ENCODE peak calls at places on chromosomes 1 and 21, in eight cellular contexts. One of them, this sample, is unnamed.

GRCh38 chr1:241612533-241613505 is 27.4 kb downstream of the CHML start:
- DNase-seq in prostate gland: no peak
- DNase-seq in heart left ventricle: no peak
- DNase-seq in adrenal gland: no peak
- DNase-seq in IMR-90: peak; percentile 97
- DNase-seq in body of pancreas: no peak
- DNase-seq in ovary: no peak
- DNase-seq in suprapubic skin: no peak
- DNase-seq in this sample: no peak

GRCh38 chr1:34688358-34688757 is 66.5 kb upstream of the GJB5 start:
- DNase-seq in prostate gland: no peak
- DNase-seq in heart left ventricle: no peak
- DNase-seq in adrenal gland: no peak
- DNase-seq in IMR-90: no peak
- DNase-seq in body of pancreas: no peak
- DNase-seq in ovary: no peak
- DNase-seq in suprapubic skin: no peak
- DNase-seq in this sample: no peak

GRCh38 chr1:184945034-184945433 is 29.3 kb downstream of the NIBAN1 start:
- DNase-seq in prostate gland: no peak
- DNase-seq in heart left ventricle: no peak
- DNase-seq in adrenal gland: no peak
- DNase-seq in IMR-90: no peak
- DNase-seq in body of pancreas: no peak
- DNase-seq in ovary: no peak
- DNase-seq in suprapubic skin: no peak
- DNase-seq in this sample: no peak

GRCh38 chr1:41955461-41956159 is 36.9 kb upstream of the HIVEP3 start:
- DNase-seq in prostate gland: no peak
- DNase-seq in heart left ventricle: no peak
- DNase-seq in adrenal gland: no peak
- DNase-seq in IMR-90: peak; percentile 86
- DNase-seq in body of pancreas: no peak
- DNase-seq in ovary: no peak
- DNase-seq in suprapubic skin: no peak
- DNase-seq in this sample: no peak

GRCh38 chr1:151131832-151132675 is 14.4 kb downstream of the SEMA6C start:
- DNase-seq in prostate gland: no peak
- DNase-seq in heart left ventricle: no peak
- DNase-seq in adrenal gland: no peak
- DNase-seq in IMR-90: no peak
- DNase-seq in body of pancreas: no peak
- DNase-seq in ovary: peak; percentile 59
- DNase-seq in suprapubic skin: no peak
- DNase-seq in this sample: no peak

GRCh38 chr1:41317356-41317755 is 43.9 kb upstream of the FOXO6 start:
- DNase-seq in prostate gland: no peak
- DNase-seq in heart left ventricle: no peak
- DNase-seq in adrenal gland: no peak
- DNase-seq in IMR-90: no peak
- DNase-seq in body of pancreas: no peak
- DNase-seq in ovary: no peak
- DNase-seq in suprapubic skin: no peak
- DNase-seq in this sample: no peak

GRCh38 chr1:51989582-51990477 is 670 bp downstream of the RAB3B start:
- DNase-seq in prostate gland: no peak
- DNase-seq in heart left ventricle: no peak
- DNase-seq in adrenal gland: no peak
- DNase-seq in IMR-90: no peak
- DNase-seq in body of pancreas: no peak
- DNase-seq in ovary: no peak
- DNase-seq in suprapubic skin: peak; percentile 61
- DNase-seq in this sample: no peak

GRCh38 chr21:42257091-42257760 is 38.3 kb downstream of the ABCG1 start:
- DNase-seq in prostate gland: no peak
- DNase-seq in heart left ventricle: no peak
- DNase-seq in adrenal gland: no peak
- DNase-seq in IMR-90: no peak
- DNase-seq in body of pancreas: no peak
- DNase-seq in ovary: no peak
- DNase-seq in suprapubic skin: no peak
- DNase-seq in this sample: no peak

GRCh38 chr1:47186267-47187185 is 3.3 kb downstream of the PDZK1IP1 start:
- DNase-seq in prostate gland: no peak
- DNase-seq in heart left ventricle: no peak
- DNase-seq in adrenal gland: no peak
- DNase-seq in IMR-90: no peak
- DNase-seq in body of pancreas: no peak
- DNase-seq in ovary: no peak
- DNase-seq in suprapubic skin: no peak
- DNase-seq in this sample: no peak

GRCh38 chr1:24714859-24715520 is 30.3 kb upstream of the CLIC4 start:
- DNase-seq in prostate gland: no peak
- DNase-seq in heart left ventricle: no peak
- DNase-seq in adrenal gland: peak; percentile 33
- DNase-seq in IMR-90: peak; percentile 47
- DNase-seq in body of pancreas: no peak
- DNase-seq in ovary: no peak
- DNase-seq in suprapubic skin: no peak
- DNase-seq in this sample: no peak

GRCh38 chr1:205052689-205053088 is 9.7 kb downstream of the CNTN2 start:
- DNase-seq in prostate gland: no peak
- DNase-seq in heart left ventricle: no peak
- DNase-seq in adrenal gland: no peak
- DNase-seq in IMR-90: no peak
- DNase-seq in body of pancreas: no peak
- DNase-seq in ovary: no peak
- DNase-seq in suprapubic skin: no peak
- DNase-seq in this sample: no peak

GRCh38 chr1:39196244-39197215 is 8.0 kb upstream of the MACF1 start:
- DNase-seq in prostate gland: no peak
- DNase-seq in heart left ventricle: no peak
- DNase-seq in adrenal gland: no peak
- DNase-seq in IMR-90: peak; percentile 50
- DNase-seq in body of pancreas: no peak
- DNase-seq in ovary: no peak
- DNase-seq in suprapubic skin: no peak
- DNase-seq in this sample: peak; percentile 78

GRCh38 chr1:245070836-245071615 is 83.8 kb upstream of the KIF26B start:
- DNase-seq in prostate gland: no peak
- DNase-seq in heart left ventricle: no peak
- DNase-seq in adrenal gland: no peak
- DNase-seq in IMR-90: no peak
- DNase-seq in body of pancreas: no peak
- DNase-seq in ovary: no peak
- DNase-seq in suprapubic skin: no peak
- DNase-seq in this sample: no peak

DNA sequence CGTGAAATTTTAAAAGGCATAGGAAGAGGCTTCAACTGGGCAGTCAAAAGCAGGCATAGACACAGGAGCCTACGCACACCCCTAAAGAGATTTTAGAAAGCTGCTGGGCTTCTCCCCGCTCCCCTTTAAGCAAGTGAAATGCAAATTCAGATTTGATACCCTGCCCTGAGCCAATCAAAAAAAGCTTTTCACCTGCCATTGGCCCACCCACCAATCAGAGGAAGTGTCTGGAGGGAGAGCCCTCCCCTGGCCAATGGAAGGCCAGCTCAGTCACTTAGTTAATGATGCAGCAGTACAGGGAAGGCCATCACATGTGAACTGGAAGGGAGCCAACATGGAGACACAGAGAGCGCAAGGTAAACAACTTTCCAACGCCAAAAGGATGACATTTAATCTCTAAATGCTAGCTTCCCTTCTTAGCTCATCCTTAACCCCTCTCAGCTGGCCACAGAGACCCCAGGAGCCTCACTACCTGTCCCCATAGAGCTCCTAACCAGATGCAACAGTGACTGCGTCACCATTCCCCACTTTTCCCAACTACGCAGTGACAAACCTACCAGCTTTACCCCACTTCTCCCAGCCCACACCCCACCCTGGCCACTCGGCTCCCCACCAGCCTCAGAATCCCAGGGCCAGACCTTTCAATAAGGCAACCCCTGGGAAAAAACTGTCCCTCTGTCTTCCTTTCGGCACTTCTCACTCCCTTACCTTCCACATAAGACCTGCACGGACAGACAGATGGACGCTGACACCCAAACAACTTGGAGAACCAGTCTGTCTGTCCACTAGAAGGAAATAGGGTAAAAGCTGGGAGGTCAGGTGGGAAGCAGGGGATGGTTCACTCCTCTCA is 71.0 kb downstream of the CD46 start:
- DNase-seq in prostate gland: peak; percentile 95
- DNase-seq in heart left ventricle: peak; percentile 79
- DNase-seq in adrenal gland: peak; percentile 91
- DNase-seq in IMR-90: peak; percentile 22
- DNase-seq in body of pancreas: peak; percentile 96
- DNase-seq in ovary: peak; percentile 93
- DNase-seq in suprapubic skin: peak; percentile 94
- DNase-seq in this sample: peak; percentile 95
- H3K4me1 ChIP-seq in prostate gland: peaks cover 46% of the 10 kb centered on the region
- H3K4me1 ChIP-seq in heart left ventricle: peaks cover 84% of the 10 kb centered on the region
- H3K4me1 ChIP-seq in adrenal gland: peaks cover 68% of the 10 kb centered on the region
- H3K4me1 ChIP-seq in IMR-90: peaks cover 32% of the 10 kb centered on the region
- H3K4me1 ChIP-seq in body of pancreas: peaks cover 74% of the 10 kb centered on the region
- H3K4me1 ChIP-seq in ovary: peaks cover 43% of the 10 kb centered on the region
- H3K4me1 ChIP-seq in suprapubic skin: peaks cover 95% of the 10 kb centered on the region
- H3K4me1 ChIP-seq in this sample: peaks cover 62% of the 10 kb centered on the region

GRCh38 chr1:236064674-236065508 is at the start of gene NID1:
- DNase-seq in prostate gland: peak; percentile 63
- DNase-seq in heart left ventricle: peak; percentile 94
- DNase-seq in adrenal gland: peak; percentile 66
- DNase-seq in IMR-90: peak; percentile 79
- DNase-seq in body of pancreas: peak; percentile 63
- DNase-seq in ovary: peak; percentile 95
- DNase-seq in suprapubic skin: peak; percentile 90
- DNase-seq in this sample: peak; percentile 68
- TF ChIP-seq POLR2A in prostate gland: peak; percentile 64
- TF ChIP-seq POLR2A in heart left ventricle: peak; percentile 94
- TF ChIP-seq POLR2A in adrenal gland: peak; percentile 48
- TF ChIP-seq POLR2A in IMR-90: peak; percentile 22
- TF ChIP-seq POLR2A in body of pancreas: peak; percentile 43
- TF ChIP-seq POLR2A in ovary: peak; percentile 77
- TF ChIP-seq POLR2A in suprapubic skin: peak; percentile 75
- TF ChIP-seq POLR2A in this sample: peak; percentile 46

DNA sequence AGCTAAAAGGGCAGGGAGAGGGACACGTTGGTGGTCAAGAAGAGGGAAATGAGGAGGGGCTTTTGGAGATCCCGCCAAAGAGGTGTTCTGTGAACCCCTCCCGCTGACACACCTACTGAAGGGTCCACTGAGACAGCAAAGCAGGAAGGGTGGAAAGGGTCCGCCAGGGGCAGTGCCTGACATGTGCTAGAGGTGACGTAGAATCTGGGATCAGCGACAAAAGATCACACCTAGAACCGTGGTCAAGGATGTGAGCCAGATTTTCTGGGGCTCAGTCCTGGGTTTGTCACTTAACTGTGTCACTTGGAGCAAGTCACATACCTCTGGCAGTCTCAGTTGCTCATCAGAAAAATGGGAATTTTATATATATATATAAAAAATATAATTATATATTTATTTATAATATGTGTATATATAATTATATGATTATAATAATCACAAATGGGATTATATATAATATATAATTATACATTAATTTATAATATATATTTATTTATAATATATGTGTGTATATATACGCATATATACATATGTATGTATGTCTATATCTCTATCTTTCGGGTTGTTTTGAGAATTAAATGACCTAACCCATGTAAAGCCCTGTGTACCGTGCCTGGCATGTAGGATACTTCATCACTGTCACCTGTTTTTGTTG is 34.9 kb upstream of the ATP5PO start:
- DNase-seq in prostate gland: no peak
- DNase-seq in heart left ventricle: no peak
- DNase-seq in adrenal gland: no peak
- DNase-seq in IMR-90: no peak
- DNase-seq in body of pancreas: no peak
- DNase-seq in ovary: no peak
- DNase-seq in suprapubic skin: no peak
- DNase-seq in this sample: no peak
- H3K4me1 ChIP-seq in prostate gland: peaks cover 5% of the 10 kb centered on the region
- H3K4me1 ChIP-seq in heart left ventricle: peaks cover 15% of the 10 kb centered on the region
- H3K4me1 ChIP-seq in adrenal gland: peaks cover 7% of the 10 kb centered on the region
- H3K4me1 ChIP-seq in IMR-90: peaks cover 19% of the 10 kb centered on the region
- H3K4me1 ChIP-seq in body of pancreas: peaks cover 15% of the 10 kb centered on the region
- H3K4me1 ChIP-seq in ovary: peaks cover 12% of the 10 kb centered on the region
- H3K4me1 ChIP-seq in suprapubic skin: peaks cover 37% of the 10 kb centered on the region
- H3K4me1 ChIP-seq in this sample: peaks cover 5% of the 10 kb centered on the region

GRCh38 chr1:54853096-54853792 is 33.8 kb downstream of the DHCR24 start:
- DNase-seq in prostate gland: no peak
- DNase-seq in heart left ventricle: no peak
- DNase-seq in adrenal gland: no peak
- DNase-seq in IMR-90: no peak
- DNase-seq in body of pancreas: no peak
- DNase-seq in ovary: no peak
- DNase-seq in suprapubic skin: peak; percentile 52
- DNase-seq in this sample: no peak

GRCh38 chr1:54857066-54857660 is 29.8 kb downstream of the DHCR24 start:
- DNase-seq in prostate gland: no peak
- DNase-seq in heart left ventricle: no peak
- DNase-seq in adrenal gland: no peak
- DNase-seq in IMR-90: no peak
- DNase-seq in body of pancreas: no peak
- DNase-seq in ovary: no peak
- DNase-seq in suprapubic skin: peak; percentile 43
- DNase-seq in this sample: no peak

GRCh38 chr1:54853793-54854370 is 33.1 kb downstream of the DHCR24 start:
- DNase-seq in prostate gland: no peak
- DNase-seq in heart left ventricle: no peak
- DNase-seq in adrenal gland: no peak
- DNase-seq in IMR-90: no peak
- DNase-seq in body of pancreas: no peak
- DNase-seq in ovary: no peak
- DNase-seq in suprapubic skin: peak; percentile 43
- DNase-seq in this sample: no peak

GRCh38 chr1:54851928-54852524 is 35.0 kb downstream of the DHCR24 start:
- DNase-seq in prostate gland: no peak
- DNase-seq in heart left ventricle: no peak
- DNase-seq in adrenal gland: no peak
- DNase-seq in IMR-90: no peak
- DNase-seq in body of pancreas: no peak
- DNase-seq in ovary: no peak
- DNase-seq in suprapubic skin: peak; percentile 48
- DNase-seq in this sample: no peak

DNA sequence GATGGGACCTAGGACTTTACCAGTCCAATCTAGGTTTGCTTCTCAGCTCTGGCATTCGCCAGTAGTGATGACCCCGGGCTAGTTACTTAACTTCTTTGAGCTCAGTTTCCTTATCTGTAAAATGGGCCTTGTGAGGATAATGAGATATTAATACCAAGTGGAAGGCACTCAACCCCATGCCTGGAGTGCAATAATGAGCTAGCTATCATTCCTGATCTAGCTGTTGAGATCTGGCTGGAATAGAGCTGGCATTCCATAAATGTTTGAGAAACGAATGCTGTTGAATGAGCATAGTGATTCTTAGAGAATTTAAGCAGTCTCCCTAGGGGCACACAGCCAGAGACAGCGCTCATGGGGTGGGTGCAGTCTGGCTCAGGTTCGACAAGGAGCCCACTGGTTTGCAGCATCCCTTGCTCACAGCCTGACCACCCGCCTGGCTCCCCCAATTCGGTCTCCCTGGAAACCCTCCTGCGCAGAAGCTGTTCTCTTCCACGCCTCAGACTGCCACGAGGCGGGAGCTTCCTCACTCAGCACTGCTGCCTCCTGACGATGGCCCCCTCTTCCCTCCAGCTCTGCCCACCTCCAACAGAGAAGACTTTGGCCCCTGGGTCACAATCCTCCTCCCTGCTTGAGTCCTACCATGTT is 32.5 kb downstream of the DHCR24 start:
- DNase-seq in prostate gland: no peak
- DNase-seq in heart left ventricle: no peak
- DNase-seq in adrenal gland: no peak
- DNase-seq in IMR-90: peak; percentile 36
- DNase-seq in body of pancreas: no peak
- DNase-seq in ovary: no peak
- DNase-seq in suprapubic skin: peak; percentile 42
- DNase-seq in this sample: no peak
- TF ChIP-seq POLR2A in prostate gland: no peak
- TF ChIP-seq POLR2A in heart left ventricle: no peak
- TF ChIP-seq POLR2A in adrenal gland: no peak
- TF ChIP-seq POLR2A in IMR-90: no peak
- TF ChIP-seq POLR2A in body of pancreas: no peak
- TF ChIP-seq POLR2A in ovary: no peak
- TF ChIP-seq POLR2A in suprapubic skin: no peak
- TF ChIP-seq POLR2A in this sample: no peak

This sample was measured in Peyer's patch.